ENCODE peak calls at places on chromosomes 6 and 20, in nine cellular contexts. U, B, G, X, F, D, W, R and J are unnamed samples.

GRCh38 chr6:16361121-16361520 is 122.7 kb downstream of the GMPR start:
- DNase-seq in U (peak), B (no peak), G (no peak), X (no peak), F (no peak), D (no peak), W (no peak), R (no peak), J (no peak)

GRCh38 chr6:82909551-82909950 is 156.1 kb downstream of the UBE3D start:
- DNase-seq in U (no peak), B (no peak), G (no peak), X (no peak), F (no peak), D (no peak), W (no peak), R (no peak), J (peak)

GRCh38 chr6:166530211-166531045 is 56.0 kb downstream of the RAMACL start:
- DNase-seq in U (peak), B (no peak), G (no peak), X (peak), F (no peak), D (no peak), W (no peak), R (no peak), J (no peak)

GRCh38 chr20:51136326-51136725 is 113.4 kb upstream of the KCNG1 start:
- DNase-seq in U (peak), B (no peak), G (no peak), X (no peak), F (no peak), D (no peak), W (no peak), R (no peak), J (no peak)

GRCh38 chr6:158680441-158680840 is 30.6 kb downstream of the SYTL3 start:
- DNase-seq in U (no peak), B (no peak), G (no peak), X (no peak), F (no peak), D (no peak), W (no peak), R (no peak), J (no peak)

GRCh38 chr6:159695984-159696383 is 2.9 kb upstream of the SOD2 start:
- DNase-seq in U (no peak), B (no peak), G (no peak), X (no peak), F (no peak), D (no peak), W (no peak), R (no peak), J (no peak)

GRCh38 chr6:125111219-125111983 is 42.2 kb upstream of the TPD52L1 start:
- DNase-seq in U (no peak), B (no peak), G (peak), X (no peak), F (no peak), D (no peak), W (no peak), R (no peak), J (no peak)

GRCh38 chr6:101761124-101761601 is 367.7 kb downstream of the GRIK2 start:
- DNase-seq in U (peak), B (no peak), G (peak), X (no peak), F (no peak), D (no peak), W (peak), R (no peak), J (peak)

GRCh38 chr6:26545617-26546016 is 7.5 kb downstream of the HMGN4 start:
- DNase-seq in U (no peak), B (no peak), G (no peak), X (no peak), F (no peak), D (no peak), W (no peak), R (no peak), J (no peak)

GRCh38 chr20:44017905-44018683 is 103.4 kb downstream of the TOX2 start:
- DNase-seq in U (peak), B (no peak), G (peak), X (peak), F (no peak), D (peak), W (no peak), R (no peak), J (peak)

GRCh38 chr6:158009935-158010585 is 28.4 kb downstream of the SYNJ2 start:
- DNase-seq in U (no peak), B (no peak), G (no peak), X (no peak), F (no peak), D (peak), W (no peak), R (no peak), J (no peak)

GRCh38 chr6:48597951-48598350 is 487.0 kb upstream of the PTCHD4 start:
- DNase-seq in U (peak), B (no peak), G (peak), X (no peak), F (no peak), D (no peak), W (no peak), R (no peak), J (peak)

GRCh38 chr20:25669826-25670422 is 26.7 kb downstream of the ZNF337 start:
- DNase-seq in U (peak), B (no peak), G (peak), X (no peak), F (no peak), D (no peak), W (no peak), R (no peak), J (peak)

GRCh38 chr6:122712864-122713612 is 66.5 kb upstream of the FABP7 start:
- DNase-seq in U (no peak), B (no peak), G (no peak), X (no peak), F (no peak), D (no peak), W (no peak), R (no peak), J (no peak)

GRCh38 chr6:46793138-46793537 is at the start of gene MEP1A:
- DNase-seq in U (no peak), B (no peak), G (no peak), X (no peak), F (no peak), D (no peak), W (no peak), R (no peak), J (no peak)

GRCh38 chr6:157966990-157967389 is 14.7 kb upstream of the SYNJ2 start:
- DNase-seq in U (no peak), B (no peak), G (no peak), X (no peak), F (no peak), D (peak), W (no peak), R (no peak), J (no peak)

GRCh38 chr20:8749986-8750385 is 318.9 kb upstream of the PLCB4 start:
- DNase-seq in U (peak), B (no peak), G (peak), X (no peak), F (no peak), D (no peak), W (no peak), R (no peak), J (no peak)

GRCh38 chr6:37381579-37381978 is 27.8 kb downstream of the RNF8 start:
- DNase-seq in U (peak), B (no peak), G (peak), X (peak), F (no peak), D (no peak), W (peak), R (no peak), J (peak)

GRCh38 chr20:39124064-39124463 is 161.9 kb downstream of the DHX35 start:
- DNase-seq in U (no peak), B (no peak), G (no peak), X (no peak), F (no peak), D (no peak), W (no peak), R (no peak), J (no peak)

GRCh38 chr6:2448826-2449571 is 203.6 kb upstream of the GMDS start:
- DNase-seq in U (peak), B (no peak), G (peak), X (peak), F (no peak), D (no peak), W (peak), R (no peak), J (peak)

GRCh38 chr6:56517155-56517745 is 125.4 kb downstream of the DST start:
- DNase-seq in U (peak), B (no peak), G (peak), X (no peak), F (no peak), D (no peak), W (no peak), R (no peak), J (peak)

GRCh38 chr6:96787846-96788580 is 49.3 kb downstream of the GPR63 start:
- DNase-seq in U (no peak), B (no peak), G (no peak), X (no peak), F (no peak), D (no peak), W (no peak), R (no peak), J (no peak)

GRCh38 chr20:57047281-57048026 is 219.0 kb downstream of the BMP7 start:
- DNase-seq in U (no peak), B (no peak), G (no peak), X (no peak), F (no peak), D (no peak), W (peak), R (no peak), J (no peak)

GRCh38 chr6:87277123-87277522 is 45.3 kb upstream of the SMIM8 start:
- DNase-seq in U (peak), B (no peak), G (peak), X (no peak), F (no peak), D (no peak), W (no peak), R (no peak), J (peak)

GRCh38 chr6:14889172-14889571 is 356.7 kb upstream of the JARID2 start:
- DNase-seq in U (peak), B (no peak), G (peak), X (no peak), F (no peak), D (no peak), W (peak), R (no peak), J (peak)

GRCh38 chr20:46232575-46232974 is 75.7 kb downstream of the CDH22 start:
- DNase-seq in U (no peak), B (no peak), G (no peak), X (no peak), F (no peak), D (no peak), W (no peak), R (no peak), J (no peak)

GRCh38 chr6:50850223-50850751 is 31.6 kb downstream of the TFAP2B start:
- DNase-seq in U (no peak), B (no peak), G (no peak), X (no peak), F (no peak), D (no peak), W (peak), R (no peak), J (peak)